ENCODE peak calls at places on chromosomes 1 and 21, in four cellular contexts. Z is A549, Y is K562, K is WTC11. M is an unnamed sample.

GRCh38 chr1:23553896-23554480 is 5.3 kb downstream of the ID3 start:
- DNase-seq in Z (no peak), Y (no peak), K (peak), M (no peak)

GRCh38 chr21:45226540-45227326 is 61.0 kb downstream of the POFUT2 start:
- DNase-seq in Z (no peak), Y (no peak), K (no peak), M (no peak)

GRCh38 chr21:33884361-33885157 is 31.0 kb downstream of the ATP5PO start:
- DNase-seq in Z (no peak), Y (no peak), K (no peak), M (no peak)

GRCh38 chr1:2414297-2414958 is 2.1 kb upstream of the PEX10 start:
- DNase-seq in Z (peak), Y (peak), K (peak), M (peak)

GRCh38 chr1:115164940-115165718 is 75.8 kb upstream of the TSPAN2 start:
- DNase-seq in Z (no peak), Y (no peak), K (no peak), M (no peak)

GRCh38 chr1:115678141-115678540 is 36.4 kb downstream of the VANGL1 start:
- DNase-seq in Z (no peak), Y (no peak), K (no peak), M (no peak)

GRCh38 chr1:31669433-31669785 is 24.7 kb upstream of the PEF1 start:
- DNase-seq in Z (no peak), Y (no peak), K (no peak), M (no peak)

GRCh38 chr1:229557214-229557850 is 1.2 kb downstream of the ABCB10 start:
- DNase-seq in Z (no peak), Y (peak), K (no peak), M (peak)

GRCh38 chr1:204909109-204909508 is 38.4 kb downstream of the NFASC start:
- DNase-seq in Z (no peak), Y (no peak), K (no peak), M (no peak)

GRCh38 chr1:216953495-216953894 is 230.3 kb upstream of the ESRRG start:
- DNase-seq in Z (no peak), Y (no peak), K (no peak), M (no peak)

GRCh38 chr1:55448261-55448660 is 233.1 kb upstream of the USP24 start:
- DNase-seq in Z (no peak), Y (no peak), K (no peak), M (no peak)

GRCh38 chr1:115727706-115728249 is 40.7 kb downstream of the CASQ2 start:
- DNase-seq in Z (no peak), Y (no peak), K (no peak), M (peak)

GRCh38 chr1:209900734-209901133 is 37.3 kb upstream of the SYT14 start:
- DNase-seq in Z (no peak), Y (no peak), K (no peak), M (no peak)

GRCh38 chr1:209895709-209896108 is 42.3 kb upstream of the SYT14 start:
- DNase-seq in Z (no peak), Y (no peak), K (no peak), M (no peak)

GRCh38 chr1:209896346-209896745 is 41.7 kb upstream of the SYT14 start:
- DNase-seq in Z (no peak), Y (no peak), K (no peak), M (no peak)

GRCh38 chr1:209899948-209900347 is 38.1 kb upstream of the SYT14 start:
- DNase-seq in Z (no peak), Y (peak), K (peak), M (peak)
- TF ChIP-seq NR3C1 in Z (no peak), Y (no peak), K (no peak), M (no peak)

DNA sequence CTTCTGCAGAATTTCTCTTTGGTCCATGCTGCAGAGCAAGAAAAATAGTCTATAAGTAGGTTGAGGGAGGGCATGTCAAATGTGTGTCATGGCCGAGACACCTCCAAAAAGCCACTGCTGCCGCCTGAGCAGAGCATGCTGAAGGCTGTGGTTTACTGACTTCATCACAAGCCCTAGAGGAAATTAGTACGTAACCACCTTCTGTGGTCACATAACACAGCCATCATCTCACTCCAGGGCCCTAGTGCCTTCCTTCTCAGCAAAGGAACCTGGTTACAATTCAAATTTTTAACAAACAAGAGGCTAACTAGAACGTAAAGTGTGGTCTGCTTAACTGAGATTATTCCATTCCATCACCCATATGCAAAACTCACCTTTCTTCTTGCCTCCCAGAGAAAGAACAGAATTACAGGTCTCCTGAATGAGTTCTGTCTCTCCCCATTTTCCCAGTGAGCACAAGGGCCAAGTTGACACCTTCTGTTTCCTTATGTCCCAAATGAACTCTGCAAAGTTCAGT is at the start of gene PTPN22:
- DNase-seq in Z (no peak), Y (peak), K (no peak), M (no peak)
- TF ChIP-seq NR3C1 in Z (no peak), Y (no peak), K (no peak), M (no peak)

DNA sequence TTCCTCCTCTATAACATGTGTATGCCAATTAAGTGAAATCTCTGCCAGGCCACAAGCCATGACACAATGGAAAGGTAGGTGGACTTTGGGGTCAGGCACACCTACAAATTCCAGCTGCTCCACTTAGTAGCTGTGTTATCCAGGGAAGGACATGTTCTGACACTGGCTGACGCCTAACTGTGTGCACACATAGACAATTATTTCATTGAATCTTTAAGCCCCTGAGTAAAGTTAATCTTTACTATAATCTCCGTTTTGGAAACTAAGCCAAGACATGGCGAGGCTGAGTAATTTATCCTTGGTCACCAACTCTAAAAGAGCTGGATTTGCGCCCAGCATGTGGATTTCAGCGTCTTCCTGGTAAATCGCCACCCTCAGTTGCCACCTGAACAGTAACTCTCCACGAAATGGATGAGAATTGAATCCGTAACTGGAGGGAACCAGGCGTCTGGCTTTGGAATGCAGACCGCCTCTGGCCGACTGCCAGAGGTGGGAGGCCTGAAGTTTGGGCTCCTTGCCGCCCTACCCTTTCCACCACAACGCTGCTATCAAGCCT is 925 bp upstream of the SNRPE start:
- DNase-seq in Z (no peak), Y (no peak), K (no peak), M (peak)
- TF ChIP-seq NR3C1 in Z (no peak), Y (no peak), K (no peak), M (no peak)

DNA sequence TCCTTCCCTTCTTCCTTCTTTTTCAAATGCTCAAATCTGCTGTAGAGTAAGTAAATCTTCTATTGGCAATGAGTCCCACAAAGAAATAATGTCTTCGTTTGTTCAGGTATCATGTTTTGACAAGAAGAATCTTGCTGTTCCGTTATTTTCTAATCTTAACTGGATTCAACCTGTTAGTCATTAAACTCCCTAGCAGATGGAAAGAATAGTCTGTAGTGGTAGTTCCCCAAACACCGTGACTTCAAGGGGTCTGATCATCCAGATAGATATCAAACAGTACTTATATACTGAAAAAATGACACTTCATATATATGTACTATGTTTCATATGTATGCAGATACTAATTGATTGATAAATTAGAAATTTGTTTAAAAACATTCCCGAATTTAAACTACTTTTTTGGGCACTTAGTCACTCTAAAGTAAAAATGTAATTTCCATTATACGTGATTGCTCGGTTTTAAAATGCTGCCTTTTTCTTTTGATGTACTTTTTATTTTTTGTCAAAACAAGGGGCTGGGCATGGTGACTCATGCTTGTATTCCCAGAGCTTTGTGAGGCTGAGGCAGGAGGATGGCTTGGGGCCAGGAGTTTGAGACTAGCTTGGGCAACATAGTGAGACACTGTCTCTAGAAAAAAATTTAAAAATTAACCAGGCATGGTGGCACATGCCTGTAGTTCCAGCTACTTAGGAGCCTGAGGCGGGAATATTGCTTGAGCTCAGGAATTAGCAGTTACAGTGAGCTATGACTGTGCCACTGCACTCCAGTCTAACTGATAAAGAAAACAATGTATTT is 335.7 kb upstream of the SNX7 start:
- DNase-seq in Z (no peak), Y (no peak), K (no peak), M (peak)
- TF ChIP-seq NR3C1 in Z (no peak), Y (no peak), K (no peak), M (no peak)

GRCh38 chr1:36420836-36421317 is 23.2 kb upstream of the LSM10 start:
- DNase-seq in Z (peak), Y (peak), K (peak), M (peak)
- TF ChIP-seq NR3C1 in Z (no peak), Y (no peak), K (no peak), M (no peak)

GRCh38 chr1:241703001-241703400 is 50.9 kb downstream of the WDR64 start:
- DNase-seq in Z (no peak), Y (no peak), K (no peak), M (no peak)

GRCh38 chr1:241706257-241706656 is 54.2 kb downstream of the WDR64 start:
- DNase-seq in Z (no peak), Y (peak), K (no peak), M (no peak)

GRCh38 chr1:241707442-241707841 is 55.4 kb downstream of the WDR64 start:
- DNase-seq in Z (no peak), Y (no peak), K (no peak), M (no peak)

GRCh38 chr1:241711326-241711725 is 59.2 kb downstream of the WDR64 start:
- DNase-seq in Z (no peak), Y (no peak), K (no peak), M (no peak)

GRCh38 chr1:241706967-241707366 is 54.9 kb downstream of the WDR64 start:
- DNase-seq in Z (peak), Y (no peak), K (no peak), M (no peak)
- TF ChIP-seq NR3C1 in Z (no peak), Y (no peak), K (no peak), M (no peak)

DNA sequence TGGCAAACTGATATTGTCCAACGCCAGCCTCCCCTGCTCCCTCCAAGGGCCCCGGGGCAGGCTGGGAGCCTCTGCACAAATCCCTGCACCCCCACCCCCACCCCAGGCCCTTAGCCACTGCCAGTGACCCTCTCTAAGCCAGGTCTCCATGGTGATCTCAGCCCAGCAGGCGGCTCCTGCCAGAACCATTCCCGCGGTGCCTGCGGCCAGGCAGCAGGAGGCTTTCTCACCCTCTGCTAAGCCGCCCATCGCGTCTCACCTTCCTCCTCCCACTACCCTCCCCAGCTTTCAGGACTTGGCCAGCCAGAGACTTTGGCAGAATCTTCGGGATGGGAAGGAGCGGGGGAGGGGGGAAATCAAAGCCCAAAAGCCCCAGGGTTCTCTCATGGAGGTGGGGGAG is 46.8 kb upstream of the WASF2 start:
- DNase-seq in Z (no peak), Y (no peak), K (peak), M (no peak)
- TF ChIP-seq NR3C1 in Z (no peak), Y (no peak), K (no peak), M (no peak)

GRCh38 chr1:38991638-38992449 is 768 bp downstream of the AKIRIN1 start:
- DNase-seq in Z (peak), Y (peak), K (peak), M (no peak)
- TF ChIP-seq NR3C1 in Z (no peak), Y (no peak), K (no peak), M (no peak)